ENCODE peak calls at places on chromosomes 4 and X, in eight cellular contexts. A, G, Y, H, V, Z, S and W are unnamed samples.

GRCh38 chrX:105527759-105528158 is 294.6 kb upstream of the NRK start:
- DNase-seq in A (no peak), G (no peak), Y (no peak), H (no peak), V (no peak), Z (no peak), S (no peak), W (no peak)

GRCh38 chrX:29318051-29318450 is 730.8 kb downstream of the IL1RAPL1 start:
- DNase-seq in A (no peak), G (no peak), Y (no peak), H (no peak), V (no peak), Z (no peak), S (no peak), W (no peak)

GRCh38 chrX:123731987-123732678 is 719 bp downstream of the THOC2 start:
- DNase-seq in A (peak; percentile 63), G (peak; percentile 44), Y (peak; percentile 16), H (no peak), V (peak; percentile 41), Z (no peak), S (no peak), W (no peak)

GRCh38 chrX:134798472-134798871 is 140.2 kb upstream of the PLAC1 start:
- DNase-seq in A (no peak), G (no peak), Y (no peak), H (no peak), V (peak; percentile 43), Z (no peak), S (no peak), W (no peak)

GRCh38 chr4:179766938-179767337 is 2324.7 kb upstream of the AGA start:
- DNase-seq in A (no peak), G (no peak), Y (no peak), H (no peak), V (no peak), Z (no peak), S (no peak), W (no peak)

GRCh38 chrX:114615765-114616164 is 31.9 kb downstream of the HTR2C start:
- DNase-seq in A (no peak), G (no peak), Y (no peak), H (no peak), V (no peak), Z (no peak), S (no peak), W (no peak)

GRCh38 chrX:13180807-13181206 is 136.4 kb upstream of the FAM9C start:
- DNase-seq in A (no peak), G (no peak), Y (no peak), H (peak; percentile 37), V (no peak), Z (no peak), S (no peak), W (no peak)

GRCh38 chr4:112589207-112589606 is 47.5 kb downstream of the ZGRF1 start:
- DNase-seq in A (no peak), G (no peak), Y (no peak), H (no peak), V (peak; percentile 71), Z (no peak), S (no peak), W (no peak)

GRCh38 chr4:7964890-7965662 is 25.4 kb upstream of the AFAP1 start:
- DNase-seq in A (no peak), G (no peak), Y (no peak), H (no peak), V (no peak), Z (no peak), S (peak; percentile 68), W (no peak)

GRCh38 chrX:41082783-41083182 is 2.5 kb upstream of the USP9X start:
- DNase-seq in A (no peak), G (no peak), Y (no peak), H (peak; percentile 64), V (peak; percentile 45), Z (no peak), S (no peak), W (no peak)

GRCh38 chr4:113683143-113683542 is 78.4 kb downstream of the CAMK2D start:
- DNase-seq in A (no peak), G (no peak), Y (peak; percentile 48), H (no peak), V (no peak), Z (no peak), S (no peak), W (no peak)

GRCh38 chrX:149903889-149904748 is 23.1 kb downstream of the MAGEA8 start:
- DNase-seq in A (no peak), G (no peak), Y (no peak), H (no peak), V (peak; percentile 71), Z (no peak), S (no peak), W (no peak)

GRCh38 chrX:129808829-129809745 is 29.3 kb downstream of the SASH3 start:
- DNase-seq in A (no peak), G (no peak), Y (no peak), H (no peak), V (no peak), Z (no peak), S (no peak), W (no peak)

GRCh38 chrX:148310402-148311200 is 189.8 kb upstream of the AFF2 start:
- DNase-seq in A (no peak), G (no peak), Y (no peak), H (peak; percentile 84), V (no peak), Z (no peak), S (no peak), W (no peak)

GRCh38 chr4:38279650-38280322 is 319.6 kb downstream of the PTTG2 start:
- DNase-seq in A (no peak), G (no peak), Y (peak; percentile 87), H (no peak), V (no peak), Z (no peak), S (peak; percentile 14), W (no peak)

GRCh38 chrX:39336709-39337294 is 535.5 kb downstream of the MID1IP1 start:
- DNase-seq in A (no peak), G (no peak), Y (peak; percentile 23), H (no peak), V (no peak), Z (no peak), S (peak; percentile 30), W (no peak)

GRCh38 chr4:19030536-19030935 is 1009.0 kb upstream of the LCORL start:
- DNase-seq in A (no peak), G (no peak), Y (no peak), H (no peak), V (no peak), Z (no peak), S (no peak), W (no peak)

GRCh38 chr4:145195167-145195952 is 15.0 kb upstream of the OTUD4 start:
- DNase-seq in A (no peak), G (no peak), Y (no peak), H (no peak), V (no peak), Z (no peak), S (no peak), W (no peak)

GRCh38 chrX:102858826-102859627 is 78.0 kb upstream of the RAB40AL start:
- DNase-seq in A (no peak), G (no peak), Y (no peak), H (no peak), V (no peak), Z (no peak), S (no peak), W (no peak)

GRCh38 chr4:102478186-102478585 is 23.0 kb upstream of the NFKB1 start:
- DNase-seq in A (no peak), G (no peak), Y (no peak), H (no peak), V (peak; percentile 62), Z (no peak), S (no peak), W (no peak)

GRCh38 chr4:10730019-10730418 is 45.5 kb upstream of the CLNK start:
- DNase-seq in A (no peak), G (no peak), Y (no peak), H (no peak), V (no peak), Z (no peak), S (no peak), W (no peak)

GRCh38 chr4:133402616-133403015 is 253.5 kb downstream of the PCDH10 start:
- DNase-seq in A (no peak), G (no peak), Y (no peak), H (no peak), V (no peak), Z (no peak), S (no peak), W (no peak)

GRCh38 chr4:27760176-27760575 is 899.5 kb downstream of the STIM2 start:
- DNase-seq in A (no peak), G (no peak), Y (no peak), H (no peak), V (no peak), Z (no peak), S (no peak), W (no peak)

GRCh38 chr4:162104459-162105124 is 59.2 kb downstream of the FSTL5 start:
- DNase-seq in A (no peak), G (no peak), Y (no peak), H (no peak), V (no peak), Z (no peak), S (no peak), W (no peak)
- TF ChIP-seq POLR2AphosphoS5 in A (no peak), G (no peak), Y (no peak), H (no peak), V (no peak), Z (no peak), S (no peak), W (no peak)

GRCh38 chrX:72260448-72260847 is 16.6 kb downstream of the RPS4X start:
- DNase-seq in A (no peak), G (no peak), Y (no peak), H (no peak), V (no peak), Z (no peak), S (no peak), W (no peak)
- TF ChIP-seq POLR2AphosphoS5 in A (no peak), G (no peak), Y (no peak), H (no peak), V (no peak), Z (no peak), S (no peak), W (no peak)

GRCh38 chrX:38327007-38327774 is at the start of gene RPGR:
- DNase-seq in A (peak; percentile 95), G (peak; percentile 91), Y (peak; percentile 95), H (peak; percentile 95), V (peak; percentile 94), Z (peak; percentile 93), S (peak; percentile 92), W (peak; percentile 39)
- TF ChIP-seq POLR2AphosphoS5 in A (no peak), G (peak; percentile 40), Y (peak; percentile 73), H (peak; percentile 71), V (no peak), Z (peak; percentile 83), S (peak; percentile 78), W (peak; percentile 63)

DNA sequence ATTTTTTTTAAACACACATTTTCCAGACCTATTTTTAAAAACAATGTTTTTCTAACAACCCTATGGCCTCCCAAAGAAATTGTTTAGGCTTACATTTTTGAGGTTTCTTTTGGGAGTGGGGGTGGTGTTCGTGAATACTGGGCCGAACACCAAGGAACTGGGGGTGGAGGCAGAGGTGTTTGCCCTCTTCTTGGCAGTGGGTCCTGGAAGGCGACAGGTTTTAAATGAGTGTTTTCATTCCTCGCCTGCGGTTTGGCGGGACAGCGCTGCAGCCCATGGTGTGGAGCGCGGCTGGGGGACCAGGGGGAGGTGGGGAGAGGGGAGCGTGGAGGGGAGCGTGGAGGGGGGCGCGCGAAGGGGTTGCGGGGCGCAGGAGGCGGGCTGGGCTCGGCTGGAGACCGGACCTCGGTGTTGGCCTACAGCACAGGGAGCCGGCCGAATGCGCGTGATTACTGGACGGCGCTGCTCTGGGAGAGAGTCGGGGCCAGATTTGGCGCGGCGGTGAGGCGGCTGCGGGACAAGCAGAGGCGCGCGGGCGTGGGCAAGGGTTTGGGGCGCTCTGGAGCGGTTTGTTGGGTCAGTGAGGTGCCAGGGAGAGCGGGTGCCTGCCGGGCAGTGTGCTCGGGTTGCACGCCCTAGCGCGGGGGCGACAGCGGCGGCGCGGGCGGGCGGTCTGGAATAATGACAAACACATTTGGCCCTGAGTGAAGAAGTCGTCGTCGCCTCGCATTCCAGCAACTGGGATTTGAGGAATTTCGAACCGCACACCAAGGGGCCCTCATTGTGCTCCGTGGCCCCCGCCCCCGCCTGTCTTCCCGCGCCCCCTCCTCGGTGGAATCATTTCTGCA is 762 bp downstream of the PDGFRA start:
- DNase-seq in A (peak; percentile 74), G (peak; percentile 52), Y (no peak), H (no peak), V (no peak), Z (no peak), S (no peak), W (no peak)
- TF ChIP-seq POLR2AphosphoS5 in A (no peak), G (no peak), Y (no peak), H (no peak), V (no peak), Z (no peak), S (no peak), W (no peak)